ENCODE peak calls at places on chromosomes 3 and 15, in eight cellular contexts. F, M, X, L, Y, Z, E and T are unnamed samples.

GRCh38 chr3:41682996-41683395 is 278.9 kb downstream of the ULK4 start:
- DNase-seq in F (no peak), M (no peak), X (no peak), L (no peak), Y (no peak), Z (no peak), E (peak), T (no peak)

GRCh38 chr3:108391917-108392585 is 95.7 kb downstream of the HHLA2 start:
- DNase-seq in F (no peak), M (no peak), X (no peak), L (no peak), Y (no peak), Z (peak), E (peak), T (no peak)

GRCh38 chr3:40887012-40887411 is 312.3 kb upstream of the CTNNB1 start:
- DNase-seq in F (no peak), M (no peak), X (no peak), L (no peak), Y (no peak), Z (no peak), E (no peak), T (no peak)

GRCh38 chr15:64137226-64137833 is 14.2 kb upstream of the SNX22 start:
- DNase-seq in F (no peak), M (peak), X (no peak), L (no peak), Y (no peak), Z (no peak), E (no peak), T (peak)

GRCh38 chr3:67558429-67558828 is 96.0 kb downstream of the SUCLG2 start:
- DNase-seq in F (no peak), M (peak), X (no peak), L (no peak), Y (no peak), Z (no peak), E (peak), T (no peak)

GRCh38 chr3:99633887-99634558 is 4.4 kb upstream of the COL8A1 start:
- DNase-seq in F (no peak), M (no peak), X (no peak), L (no peak), Y (no peak), Z (no peak), E (no peak), T (no peak)

GRCh38 chr3:108159865-108160264 is 62.4 kb downstream of the IFT57 start:
- DNase-seq in F (no peak), M (no peak), X (no peak), L (no peak), Y (no peak), Z (no peak), E (peak), T (no peak)

GRCh38 chr15:72859023-72859756 is 75.6 kb upstream of the ADPGK start:
- DNase-seq in F (no peak), M (no peak), X (no peak), L (no peak), Y (no peak), Z (no peak), E (no peak), T (no peak)

GRCh38 chr3:171687998-171688397 is 122.3 kb downstream of the PLD1 start:
- DNase-seq in F (no peak), M (no peak), X (no peak), L (no peak), Y (no peak), Z (no peak), E (no peak), T (no peak)

GRCh38 chr3:129506272-129506742 is 22.1 kb upstream of the RHO start:
- DNase-seq in F (no peak), M (no peak), X (no peak), L (no peak), Y (no peak), Z (peak), E (no peak), T (peak)

GRCh38 chr3:95715137-95715536 is 1099.3 kb upstream of the EPHA6 start:
- DNase-seq in F (no peak), M (no peak), X (no peak), L (no peak), Y (no peak), Z (no peak), E (no peak), T (no peak)

GRCh38 chr15:29560896-29561295 is 261.4 kb downstream of the TJP1 start:
- DNase-seq in F (no peak), M (no peak), X (no peak), L (no peak), Y (no peak), Z (no peak), E (no peak), T (no peak)

GRCh38 chr15:47802216-47802615 is 84.9 kb downstream of the SEMA6D start:
- DNase-seq in F (no peak), M (no peak), X (no peak), L (no peak), Y (no peak), Z (no peak), E (no peak), T (no peak)

GRCh38 chr3:55629432-55629831 is 142.3 kb upstream of the WNT5A start:
- DNase-seq in F (no peak), M (no peak), X (no peak), L (no peak), Y (no peak), Z (no peak), E (peak), T (no peak)